ENCODE peak calls at places on chromosomes 3 and 15, in seven cellular contexts. A is cardiac muscle cell, V is choroid plexus epithelial cell, Y is tibial nerve, M is AG10803, R is lung, X is ovary. N is an unnamed sample.

GRCh38 chr3:171354706-171355582 is 105.3 kb downstream of the TNIK start:
- DNase-seq in M (no peak), X (no peak), R (peak), A (no peak), Y (no peak), V (no peak), N (no peak)

GRCh38 chr15:31343831-31344230 is 17.2 kb downstream of the KLF13 start:
- DNase-seq in R (no peak), X (no peak), M (no peak), A (no peak), Y (no peak), V (no peak), N (no peak)

GRCh38 chr15:66864086-66864830 is 162.2 kb downstream of the SMAD6 start:
- DNase-seq in Y (no peak), R (no peak), X (no peak), M (no peak), A (no peak), V (no peak), N (peak)

GRCh38 chr15:91534235-91534634 is 319.3 kb upstream of the SLCO3A1 start:
- DNase-seq in Y (no peak), R (no peak), M (no peak), A (no peak), V (no peak), X (no peak), N (no peak)

GRCh38 chr3:185733980-185734724 is 90.7 kb downstream of the IGF2BP2 start:
- DNase-seq in M (peak), V (peak), A (peak), Y (peak), X (peak), R (peak), N (no peak)

GRCh38 chr3:27885641-27886040 is 163.5 kb upstream of the EOMES start:
- DNase-seq in R (no peak), M (no peak), X (no peak), Y (no peak), V (no peak), A (no peak), N (no peak)

GRCh38 chr3:26960382-26960781 is 337.8 kb downstream of the LRRC3B start:
- DNase-seq in Y (no peak), R (no peak), A (no peak), X (no peak), M (no peak), V (no peak), N (no peak)

GRCh38 chr3:184154909-184155643 is at the start of gene DVL3:
- DNase-seq in Y (peak), R (peak), A (peak), X (peak), M (peak), V (peak), N (no peak)

GRCh38 chr3:12632523-12632922 is 31.4 kb downstream of the RAF1 start:
- DNase-seq in Y (no peak), A (no peak), M (no peak), V (no peak), X (no peak), R (no peak), N (no peak)

GRCh38 chr3:143071776-143072175 is 47.8 kb upstream of the CHST2 start:
- DNase-seq in V (no peak), X (no peak), A (no peak), M (peak), R (no peak), Y (no peak), N (no peak)

GRCh38 chr15:84762840-84763572 is 14.6 kb downstream of the ZNF592 start:
- DNase-seq in V (no peak), M (no peak), R (no peak), X (no peak), Y (no peak), A (no peak), N (no peak)

GRCh38 chr3:112746675-112747276 is 99.9 kb downstream of the CD200R1L start:
- DNase-seq in V (peak), A (no peak), X (no peak), M (peak), R (no peak), Y (no peak), N (no peak)

GRCh38 chr3:69357196-69357595 is 28.7 kb downstream of the FRMD4B start:
- DNase-seq in R (no peak), V (peak), Y (no peak), M (no peak), A (no peak), X (no peak), N (no peak)

GRCh38 chr3:180947761-180948390 is 35.4 kb downstream of the FXR1 start:
- DNase-seq in Y (no peak), R (no peak), X (no peak), V (no peak), M (no peak), A (no peak), N (no peak)

GRCh38 chr15:74817370-74817737 is 4.7 kb downstream of the LMAN1L start:
- DNase-seq in V (peak), M (peak), R (no peak), A (peak), X (no peak), Y (no peak), N (no peak)

GRCh38 chr3:146280859-146281258 is 30.0 kb upstream of the PLSCR4 start:
- DNase-seq in Y (no peak), A (no peak), V (no peak), M (peak), X (no peak), R (no peak), N (no peak)

GRCh38 chr3:55899887-55900286 is 412.8 kb upstream of the WNT5A start:
- DNase-seq in Y (no peak), R (no peak), V (no peak), M (no peak), X (no peak), A (peak), N (no peak)

GRCh38 chr3:127486337-127486944 is 104.1 kb downstream of the TPRA1 start:
- DNase-seq in R (peak), Y (no peak), V (no peak), X (no peak), M (no peak), A (no peak), N (no peak)

GRCh38 chr3:187777331-187778046 is 32.2 kb upstream of the BCL6 start:
- DNase-seq in M (peak), X (no peak), A (no peak), Y (no peak), V (no peak), R (no peak), N (no peak)

GRCh38 chr3:122092460-122093165 is 37.5 kb downstream of the CD86 start:
- DNase-seq in V (peak), Y (peak), M (peak), A (no peak), R (no peak), X (no peak), N (no peak)

GRCh38 chr3:37990527-37990926 is at the start of gene VILL:
- DNase-seq in A (no peak), X (no peak), Y (no peak), M (no peak), R (no peak), V (no peak), N (peak)

GRCh38 chr3:139199421-139200010 is 144.3 kb upstream of the MRPS22 start:
- DNase-seq in Y (no peak), R (no peak), V (peak), A (no peak), X (no peak), M (peak), N (no peak)
- TF ChIP-seq CTCF in Y (no peak), R (no peak), V (no peak), A (no peak), X (no peak), M (no peak), N (no peak)

DNA sequence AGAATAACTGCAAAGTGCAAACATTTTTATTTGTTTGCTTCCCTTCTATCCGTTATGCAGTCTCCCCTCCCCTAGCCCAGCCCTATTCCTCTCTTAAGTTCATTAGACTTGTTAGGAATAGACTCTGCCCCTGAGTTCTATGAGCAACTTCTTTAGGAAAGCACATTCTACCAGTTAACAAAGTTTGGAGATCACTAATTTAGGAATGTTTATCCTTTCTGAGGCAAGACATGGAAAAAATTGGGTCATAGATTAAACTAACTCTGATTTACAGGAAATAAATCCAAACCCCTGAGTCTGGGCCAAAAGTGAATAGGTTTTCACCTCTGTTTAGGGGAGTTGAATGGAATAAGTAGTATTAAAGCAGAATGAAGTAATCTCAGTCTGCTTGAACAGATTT is 34.4 kb downstream of the C3orf80 start:
- DNase-seq in Y (no peak), X (no peak), M (peak), A (no peak), R (no peak), V (no peak), N (no peak)
- H3K4me3 ChIP-seq in Y (no peak), X (no peak), M (no peak), A (no peak), R (no peak), V (no peak), N (no peak)

DNA sequence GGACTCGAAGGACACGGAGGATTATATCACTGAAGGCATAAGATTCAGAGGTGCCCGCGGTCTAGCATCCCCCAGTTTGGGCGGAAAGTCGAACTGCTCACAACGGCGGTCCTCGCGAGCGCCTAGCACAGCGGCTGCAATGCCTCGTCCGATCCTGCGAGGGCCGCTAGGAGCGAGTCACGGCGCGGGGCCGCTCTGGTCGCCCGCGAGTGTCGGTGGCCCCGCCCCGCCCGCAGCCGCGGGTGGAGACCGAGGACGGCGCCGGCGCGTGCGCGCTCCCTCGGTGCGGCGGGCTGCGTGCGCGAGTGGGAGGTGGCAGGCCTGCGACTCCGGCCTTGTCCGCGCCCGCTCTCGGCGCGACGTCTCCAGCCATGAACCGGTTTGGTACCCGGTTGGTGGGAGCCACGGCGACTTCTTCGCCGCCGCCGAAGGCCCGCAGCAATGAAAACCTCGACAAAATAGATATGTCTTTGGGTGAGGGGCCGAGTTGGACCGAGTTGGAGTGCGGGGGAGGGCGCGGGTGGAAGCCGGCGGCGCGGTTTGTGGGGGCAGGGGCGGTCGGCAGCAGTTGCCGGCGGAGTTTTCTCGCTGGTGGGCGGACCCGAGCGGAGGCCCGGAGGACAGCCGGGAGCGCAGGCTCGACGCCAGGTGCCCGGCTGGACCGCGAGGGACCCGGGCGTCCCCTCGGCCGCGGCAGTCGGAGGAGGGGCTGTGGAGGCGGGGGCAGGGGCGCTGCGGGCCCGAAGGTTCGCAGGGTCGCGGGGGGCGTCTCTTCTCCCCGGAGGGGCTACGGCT is at the start of gene FYTTD1:
- DNase-seq in V (peak), A (peak), X (peak), Y (peak), M (peak), R (peak), N (peak)
- TF ChIP-seq CTCF in V (peak), A (peak), X (peak), Y (peak), M (peak), R (peak), N (no peak)

GRCh38 chr3:125055165-125055912 is 458 bp downstream of the HEG1 start:
- DNase-seq in X (peak), V (no peak), M (no peak), A (no peak), R (no peak), Y (no peak), N (no peak)

GRCh38 chr3:125057186-125057850 is 1.5 kb upstream of the HEG1 start:
- DNase-seq in Y (no peak), R (no peak), X (no peak), A (no peak), M (peak), V (peak), N (no peak)

GRCh38 chr3:125054436-125055164 is 1.2 kb downstream of the HEG1 start:
- DNase-seq in M (peak), V (peak), R (no peak), Y (peak), A (peak), X (no peak), N (peak)

GRCh38 chr3:125058529-125058928 is 2.7 kb upstream of the HEG1 start:
- DNase-seq in M (no peak), Y (no peak), R (no peak), A (no peak), X (no peak), V (no peak), N (no peak)

DNA sequence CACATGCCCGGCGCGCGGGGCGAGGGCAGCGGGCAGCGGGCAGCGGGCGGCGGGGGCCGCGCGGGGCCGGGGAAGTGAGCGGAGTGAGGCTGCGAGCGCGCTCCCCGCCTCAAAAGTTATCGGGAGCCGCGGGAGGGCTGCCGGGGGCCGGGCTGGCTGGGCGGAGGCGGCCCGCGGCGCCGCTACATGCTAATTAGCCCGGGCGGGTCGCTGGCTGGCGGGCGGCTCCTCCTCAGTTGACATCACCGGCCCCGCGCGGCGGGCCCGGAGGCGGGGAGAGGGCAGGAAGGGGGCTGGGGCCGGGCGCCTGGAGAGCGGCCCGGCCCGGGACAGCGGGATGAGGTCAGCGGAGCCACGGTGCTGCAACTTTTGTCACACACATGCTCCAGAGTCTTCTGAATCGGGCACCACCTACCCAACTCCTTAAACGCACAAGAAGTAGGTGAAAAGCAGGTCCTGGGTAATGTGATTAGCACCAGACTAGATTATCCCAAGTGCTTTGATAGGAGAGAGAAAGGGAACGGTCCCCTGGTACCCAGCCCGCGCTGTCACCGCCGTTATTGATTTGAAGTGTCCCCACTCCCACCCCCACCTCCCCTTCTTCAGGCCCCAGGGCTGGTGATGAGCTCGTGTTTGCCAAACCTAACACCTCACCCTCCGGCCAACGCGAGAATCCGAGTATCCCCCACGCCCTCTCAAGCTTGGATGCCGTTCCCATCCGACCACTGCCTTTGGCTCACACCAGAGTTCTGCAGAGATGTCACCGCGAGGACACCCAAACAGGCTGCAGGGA is at the start of gene HEG1:
- DNase-seq in R (peak), A (peak), Y (peak), V (peak), X (peak), M (peak), N (peak)
- H3K4me3 ChIP-seq in R (peak), A (peak), Y (peak), V (peak), X (peak), M (peak), N (peak)

GRCh38 chr3:15428539-15428938 is 1.1 kb downstream of the EAF1 start:
- DNase-seq in M (peak), X (no peak), A (no peak), V (peak), Y (no peak), R (no peak), N (no peak)

GRCh38 chr3:15430624-15431023 is 3.2 kb downstream of the EAF1 start:
- DNase-seq in A (no peak), R (no peak), Y (no peak), V (no peak), M (no peak), X (no peak), N (no peak)

GRCh38 chr3:15433531-15433930 is 6.1 kb downstream of the EAF1 start:
- DNase-seq in Y (no peak), V (no peak), M (no peak), A (no peak), X (no peak), R (no peak), N (no peak)

GRCh38 chr3:15429080-15429479 is 1.7 kb downstream of the EAF1 start:
- DNase-seq in M (no peak), Y (no peak), X (no peak), V (no peak), R (no peak), A (no peak), N (no peak)

GRCh38 chr3:15431256-15431837 is 3.9 kb downstream of the EAF1 start:
- DNase-seq in R (no peak), X (no peak), A (no peak), V (no peak), Y (no peak), M (no peak), N (no peak)
- TF ChIP-seq CTCF in R (no peak), X (no peak), A (no peak), V (no peak), Y (no peak), M (no peak), N (no peak)

GRCh38 chr15:87816811-87817210 is 439.7 kb downstream of the NTRK3 start:
- DNase-seq in R (no peak), X (no peak), A (no peak), V (peak), M (peak), Y (no peak), N (no peak)
- H3K4me3 ChIP-seq in R (no peak), X (no peak), A (no peak), V (no peak), M (no peak), Y (no peak), N (no peak)

DNA sequence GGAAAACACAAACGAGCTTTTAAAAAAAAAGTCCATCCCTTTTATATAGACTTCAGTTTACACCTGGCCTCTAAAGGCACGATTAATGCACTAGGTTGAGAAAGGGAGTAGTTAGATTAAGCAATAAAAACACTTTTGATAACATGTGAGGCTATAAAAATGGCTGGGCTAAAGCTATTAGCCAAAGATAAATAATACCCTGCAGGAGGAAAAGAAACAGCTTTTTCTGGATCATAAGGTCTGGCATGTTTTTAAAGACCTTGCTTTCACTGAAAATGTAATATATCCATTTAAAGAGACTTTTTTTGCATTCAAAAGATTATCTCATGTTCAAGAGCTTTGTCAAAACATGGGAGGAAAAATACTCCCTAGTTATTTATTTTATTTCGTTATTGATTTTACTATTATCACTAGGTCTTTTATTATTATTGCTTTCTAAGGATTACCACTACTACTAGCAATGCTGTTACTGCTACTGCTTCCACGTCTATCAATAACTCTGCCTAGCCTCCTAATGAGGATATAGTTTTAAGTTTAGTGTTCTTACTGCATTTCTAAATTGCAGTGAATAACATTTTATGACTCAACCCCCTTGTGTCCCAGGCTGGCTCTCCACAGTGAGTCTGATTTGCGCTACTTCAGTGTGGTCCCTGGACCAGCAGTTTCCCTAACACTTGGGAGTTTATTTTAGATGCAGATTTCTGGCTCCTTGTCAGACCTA is 93.4 kb downstream of the THRB start:
- DNase-seq in R (no peak), X (no peak), A (no peak), Y (no peak), M (no peak), V (peak), N (no peak)
- TF ChIP-seq CTCF in R (no peak), X (no peak), A (no peak), Y (no peak), M (no peak), V (no peak), N (no peak)

DNA sequence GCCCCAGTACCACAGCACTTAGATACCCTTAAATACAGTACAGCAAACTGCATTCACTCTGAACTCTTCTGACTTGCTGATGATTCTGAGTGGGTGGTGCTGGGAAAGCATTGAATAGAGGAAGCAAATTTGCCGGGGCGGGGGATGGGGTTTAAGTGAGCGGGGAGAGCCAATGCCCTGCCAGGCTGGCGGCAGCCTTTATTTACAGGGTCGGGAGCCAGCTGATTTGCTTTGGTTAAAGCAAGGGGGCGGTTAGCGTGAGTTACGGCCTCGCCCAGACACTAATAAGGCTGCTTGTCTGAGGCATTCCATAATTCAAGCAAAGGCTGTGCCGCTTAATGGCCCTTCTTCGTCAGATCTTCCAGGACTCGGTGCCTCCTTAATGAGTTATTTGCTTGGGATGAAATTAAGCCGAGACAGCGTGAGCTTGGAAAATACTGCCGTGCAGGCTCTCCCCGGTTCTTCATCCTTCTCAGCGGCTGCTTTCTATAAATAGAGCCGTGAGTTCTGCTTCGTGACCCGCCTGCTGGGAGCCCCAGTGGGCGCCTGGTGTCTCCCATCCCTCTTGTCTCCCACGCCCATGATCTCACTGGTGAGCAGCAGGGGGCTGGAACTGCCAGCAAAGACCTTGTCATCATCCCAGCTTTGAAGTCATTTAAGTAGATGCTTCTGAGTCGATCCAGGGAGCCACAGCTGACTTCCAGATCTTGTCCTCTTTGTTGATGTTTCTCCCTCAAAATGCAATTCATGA is 25.8 kb downstream of the SPSB4 start:
- DNase-seq in M (peak), Y (peak), V (peak), A (peak), R (peak), X (peak), N (no peak)
- H3K4me3 ChIP-seq in M (peak), Y (peak), V (peak), A (no peak), R (no peak), X (peak), N (peak)

GRCh38 chr3:71582612-71583568 is 638 bp downstream of the FOXP1 start:
- DNase-seq in A (peak), R (peak), V (peak), M (peak), Y (peak), X (peak), N (peak)
- TF ChIP-seq CTCF in A (no peak), R (no peak), V (no peak), M (no peak), Y (no peak), X (no peak), N (no peak)